ENCODE peak calls at places on chromosomes 5 and 9, in eight cellular contexts. One of them, this sample, is unnamed.

GRCh38 chr9:16368425-16369087 is 501.9 kb downstream of the BNC2 start:
- DNase-seq in bronchial epithelial cell: peak; percentile 78
- DNase-seq in GM13976: no peak
- DNase-seq in astrocyte: peak; percentile 47
- DNase-seq in spleen: no peak
- DNase-seq in AG04449: no peak
- DNase-seq in tibial artery: no peak
- DNase-seq in kidney epithelial cell: no peak
- DNase-seq in this sample: no peak

GRCh38 chr5:177431317-177432142 is 5.1 kb downstream of the GRK6 start:
- DNase-seq in spleen: peak; percentile 99
- DNase-seq in tibial artery: no peak
- DNase-seq in GM13976: peak; percentile 75
- DNase-seq in AG04449: no peak
- DNase-seq in bronchial epithelial cell: no peak
- DNase-seq in kidney epithelial cell: no peak
- DNase-seq in astrocyte: no peak
- DNase-seq in this sample: peak; percentile 59

GRCh38 chr5:107248065-107248695 is 422.6 kb downstream of the EFNA5 start:
- DNase-seq in bronchial epithelial cell: peak; percentile 55
- DNase-seq in astrocyte: no peak
- DNase-seq in AG04449: no peak
- DNase-seq in spleen: no peak
- DNase-seq in kidney epithelial cell: no peak
- DNase-seq in GM13976: peak; percentile 40
- DNase-seq in tibial artery: peak; percentile 73
- DNase-seq in this sample: peak; percentile 32

GRCh38 chr9:129487658-129488483 is 133.0 kb downstream of the C9orf50 start:
- DNase-seq in bronchial epithelial cell: peak; percentile 75
- DNase-seq in GM13976: no peak
- DNase-seq in AG04449: no peak
- DNase-seq in kidney epithelial cell: no peak
- DNase-seq in tibial artery: peak; percentile 88
- DNase-seq in astrocyte: peak; percentile 55
- DNase-seq in spleen: peak; percentile 82
- DNase-seq in this sample: no peak

GRCh38 chr9:93132946-93133640 is 958 bp downstream of the NINJ1 start:
- DNase-seq in GM13976: no peak
- DNase-seq in kidney epithelial cell: no peak
- DNase-seq in tibial artery: peak; percentile 86
- DNase-seq in bronchial epithelial cell: no peak
- DNase-seq in AG04449: no peak
- DNase-seq in spleen: peak; percentile 86
- DNase-seq in astrocyte: no peak
- DNase-seq in this sample: no peak

GRCh38 chr5:56951131-56951945 is 585 bp downstream of the MIER3 start:
- DNase-seq in spleen: peak; percentile 86
- DNase-seq in GM13976: peak; percentile 70
- DNase-seq in astrocyte: no peak
- DNase-seq in bronchial epithelial cell: no peak
- DNase-seq in kidney epithelial cell: no peak
- DNase-seq in tibial artery: peak; percentile 68
- DNase-seq in AG04449: no peak
- DNase-seq in this sample: peak; percentile 42

GRCh38 chr9:125679597-125680189 is 27.3 kb downstream of the MAPKAP1 start:
- DNase-seq in spleen: no peak
- DNase-seq in astrocyte: no peak
- DNase-seq in AG04449: no peak
- DNase-seq in tibial artery: no peak
- DNase-seq in GM13976: no peak
- DNase-seq in bronchial epithelial cell: peak; percentile 65
- DNase-seq in kidney epithelial cell: no peak
- DNase-seq in this sample: no peak

GRCh38 chr5:1515311-1515920 is 8.3 kb downstream of the LPCAT1 start:
- DNase-seq in kidney epithelial cell: no peak
- DNase-seq in bronchial epithelial cell: no peak
- DNase-seq in AG04449: no peak
- DNase-seq in spleen: peak; percentile 81
- DNase-seq in GM13976: no peak
- DNase-seq in tibial artery: peak; percentile 40
- DNase-seq in astrocyte: no peak
- DNase-seq in this sample: no peak

GRCh38 chr9:126146254-126147145 is 180.1 kb upstream of the MVB12B start:
- DNase-seq in tibial artery: no peak
- DNase-seq in GM13976: peak; percentile 76
- DNase-seq in astrocyte: no peak
- DNase-seq in kidney epithelial cell: no peak
- DNase-seq in bronchial epithelial cell: peak; percentile 14
- DNase-seq in AG04449: no peak
- DNase-seq in spleen: peak; percentile 50
- DNase-seq in this sample: peak; percentile 73

GRCh38 chr9:126298319-126298801 is 28.3 kb upstream of the MVB12B start:
- DNase-seq in astrocyte: no peak
- DNase-seq in spleen: no peak
- DNase-seq in bronchial epithelial cell: no peak
- DNase-seq in GM13976: no peak
- DNase-seq in tibial artery: no peak
- DNase-seq in kidney epithelial cell: no peak
- DNase-seq in AG04449: no peak
- DNase-seq in this sample: no peak

GRCh38 chr9:21070171-21070571 is 7.6 kb downstream of the IFNB1 start:
- DNase-seq in spleen: no peak
- DNase-seq in AG04449: peak; percentile 90
- DNase-seq in bronchial epithelial cell: peak; percentile 90
- DNase-seq in tibial artery: peak; percentile 67
- DNase-seq in GM13976: no peak
- DNase-seq in astrocyte: peak; percentile 97
- DNase-seq in kidney epithelial cell: peak; percentile 88
- DNase-seq in this sample: no peak

GRCh38 chr5:13783731-13784130 is 160.8 kb downstream of the DNAH5 start:
- DNase-seq in AG04449: no peak
- DNase-seq in GM13976: no peak
- DNase-seq in kidney epithelial cell: no peak
- DNase-seq in bronchial epithelial cell: no peak
- DNase-seq in astrocyte: no peak
- DNase-seq in spleen: no peak
- DNase-seq in tibial artery: no peak
- DNase-seq in this sample: no peak

GRCh38 chr5:19902316-19902934 is 85.6 kb downstream of the CDH18 start:
- DNase-seq in kidney epithelial cell: no peak
- DNase-seq in tibial artery: no peak
- DNase-seq in GM13976: no peak
- DNase-seq in AG04449: no peak
- DNase-seq in astrocyte: no peak
- DNase-seq in bronchial epithelial cell: peak; percentile 30
- DNase-seq in spleen: no peak
- DNase-seq in this sample: no peak

GRCh38 chr5:126370796-126371718 is 52.2 kb upstream of the GRAMD2B start:
- DNase-seq in kidney epithelial cell: peak; percentile 75
- DNase-seq in GM13976: no peak
- DNase-seq in spleen: no peak
- DNase-seq in tibial artery: no peak
- DNase-seq in astrocyte: peak; percentile 71
- DNase-seq in bronchial epithelial cell: peak; percentile 86
- DNase-seq in AG04449: no peak
- DNase-seq in this sample: no peak

GRCh38 chr9:73023025-73023541 is 70.2 kb upstream of the ALDH1A1 start:
- DNase-seq in kidney epithelial cell: peak; percentile 29
- DNase-seq in AG04449: peak; percentile 9
- DNase-seq in bronchial epithelial cell: peak; percentile 71
- DNase-seq in tibial artery: peak; percentile 71
- DNase-seq in astrocyte: peak; percentile 50
- DNase-seq in spleen: no peak
- DNase-seq in GM13976: no peak
- DNase-seq in this sample: peak; percentile 14

GRCh38 chr5:40224421-40224820 is 455.3 kb upstream of the PTGER4 start:
- DNase-seq in bronchial epithelial cell: peak; percentile 44
- DNase-seq in GM13976: no peak
- DNase-seq in astrocyte: peak; percentile 42
- DNase-seq in AG04449: no peak
- DNase-seq in tibial artery: no peak
- DNase-seq in kidney epithelial cell: peak; percentile 29
- DNase-seq in spleen: no peak
- DNase-seq in this sample: no peak

GRCh38 chr5:173689171-173689676 is 72.8 kb upstream of the BOD1 start:
- DNase-seq in GM13976: no peak
- DNase-seq in kidney epithelial cell: peak; percentile 70
- DNase-seq in AG04449: no peak
- DNase-seq in spleen: no peak
- DNase-seq in bronchial epithelial cell: no peak
- DNase-seq in tibial artery: no peak
- DNase-seq in astrocyte: no peak
- DNase-seq in this sample: no peak

GRCh38 chr9:126722922-126723806 is 81.7 kb upstream of the ZBTB43 start:
- DNase-seq in kidney epithelial cell: no peak
- DNase-seq in spleen: peak; percentile 94
- DNase-seq in GM13976: peak; percentile 86
- DNase-seq in AG04449: no peak
- DNase-seq in bronchial epithelial cell: peak; percentile 27
- DNase-seq in tibial artery: no peak
- DNase-seq in astrocyte: no peak
- DNase-seq in this sample: peak; percentile 80

GRCh38 chr5:73789851-73790281 is 163.9 kb downstream of the ARHGEF28 start:
- DNase-seq in astrocyte: peak; percentile 14
- DNase-seq in AG04449: no peak
- DNase-seq in bronchial epithelial cell: no peak
- DNase-seq in kidney epithelial cell: no peak
- DNase-seq in GM13976: no peak
- DNase-seq in spleen: no peak
- DNase-seq in tibial artery: no peak
- DNase-seq in this sample: no peak

GRCh38 chr5:73796164-73797141 is 170.5 kb downstream of the ARHGEF28 start:
- DNase-seq in astrocyte: peak; percentile 97
- DNase-seq in AG04449: peak; percentile 94
- DNase-seq in kidney epithelial cell: peak; percentile 93
- DNase-seq in bronchial epithelial cell: peak; percentile 96
- DNase-seq in GM13976: peak; percentile 18
- DNase-seq in tibial artery: no peak
- DNase-seq in spleen: no peak
- DNase-seq in this sample: peak; percentile 26

GRCh38 chr5:73793911-73794310 is 167.9 kb downstream of the ARHGEF28 start:
- DNase-seq in astrocyte: peak; percentile 78
- DNase-seq in GM13976: no peak
- DNase-seq in tibial artery: no peak
- DNase-seq in spleen: no peak
- DNase-seq in bronchial epithelial cell: no peak
- DNase-seq in AG04449: no peak
- DNase-seq in kidney epithelial cell: no peak
- DNase-seq in this sample: no peak

GRCh38 chr5:73791389-73791788 is 165.4 kb downstream of the ARHGEF28 start:
- DNase-seq in kidney epithelial cell: no peak
- DNase-seq in spleen: no peak
- DNase-seq in astrocyte: no peak
- DNase-seq in tibial artery: no peak
- DNase-seq in GM13976: no peak
- DNase-seq in AG04449: no peak
- DNase-seq in bronchial epithelial cell: no peak
- DNase-seq in this sample: no peak

GRCh38 chr5:73792687-73793320 is 166.8 kb downstream of the ARHGEF28 start:
- DNase-seq in tibial artery: peak; percentile 77
- DNase-seq in spleen: peak; percentile 79
- DNase-seq in GM13976: peak; percentile 57
- DNase-seq in kidney epithelial cell: no peak
- DNase-seq in bronchial epithelial cell: peak; percentile 71
- DNase-seq in astrocyte: peak; percentile 42
- DNase-seq in AG04449: no peak
- DNase-seq in this sample: peak; percentile 56
- TF ChIP-seq CTCF in tibial artery: peak; percentile 97
- TF ChIP-seq CTCF in spleen: peak; percentile 89
- TF ChIP-seq CTCF in GM13976: peak; percentile 91
- TF ChIP-seq CTCF in kidney epithelial cell: peak; percentile 97
- TF ChIP-seq CTCF in bronchial epithelial cell: peak; percentile 85
- TF ChIP-seq CTCF in astrocyte: peak; percentile 100
- TF ChIP-seq CTCF in AG04449: peak; percentile 89
- TF ChIP-seq CTCF in this sample: peak; percentile 93

GRCh38 chr9:1217076-1217475 is 166.9 kb downstream of the DMRT2 start:
- DNase-seq in spleen: no peak
- DNase-seq in astrocyte: no peak
- DNase-seq in bronchial epithelial cell: peak; percentile 37
- DNase-seq in tibial artery: no peak
- DNase-seq in kidney epithelial cell: no peak
- DNase-seq in GM13976: no peak
- DNase-seq in AG04449: no peak
- DNase-seq in this sample: no peak
- TF ChIP-seq CTCF in spleen: no peak
- TF ChIP-seq CTCF in astrocyte: no peak
- TF ChIP-seq CTCF in bronchial epithelial cell: no peak
- TF ChIP-seq CTCF in tibial artery: no peak
- TF ChIP-seq CTCF in kidney epithelial cell: no peak
- TF ChIP-seq CTCF in GM13976: no peak
- TF ChIP-seq CTCF in AG04449: no peak
- TF ChIP-seq CTCF in this sample: no peak

DNA sequence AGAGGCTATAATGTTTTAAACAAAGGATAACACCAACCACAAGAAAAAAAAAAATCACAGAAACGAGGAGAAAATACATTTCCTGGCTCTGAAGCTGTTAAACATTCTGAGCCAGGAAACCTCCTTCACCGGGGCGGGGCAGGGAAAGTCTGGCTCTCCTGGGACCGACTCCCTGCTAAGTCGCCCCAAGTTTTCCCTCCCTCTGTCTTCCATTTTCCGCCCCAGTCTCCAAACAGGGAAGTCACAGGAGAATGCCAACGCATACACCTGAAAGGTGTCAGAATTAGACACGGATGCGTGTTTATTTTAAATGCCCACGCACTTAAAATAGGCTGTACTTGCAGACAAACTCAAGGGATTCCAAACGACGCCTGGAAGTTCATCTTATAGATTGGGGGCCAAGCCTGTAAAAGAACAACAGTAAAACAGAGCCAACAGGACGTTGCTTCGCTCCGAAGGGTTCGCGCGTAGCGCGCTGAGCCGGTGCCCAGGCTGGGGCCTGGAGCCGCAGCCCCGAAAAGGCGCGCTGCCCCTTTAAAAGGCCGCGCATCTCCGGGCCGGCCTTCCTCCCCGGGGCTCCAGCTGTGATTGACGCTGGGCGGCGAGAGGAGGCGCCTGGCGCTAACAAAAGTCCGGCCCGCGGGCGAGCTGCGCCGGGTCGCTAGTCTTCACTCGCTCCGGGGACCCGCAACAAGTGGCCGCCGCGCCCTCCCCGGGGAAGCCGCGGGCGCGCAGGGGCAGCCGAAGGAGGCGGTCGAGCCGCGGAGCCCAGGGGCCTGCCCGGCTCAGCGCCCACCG is at the start of gene FBXL7:
- DNase-seq in bronchial epithelial cell: peak; percentile 52
- DNase-seq in spleen: peak; percentile 85
- DNase-seq in GM13976: peak; percentile 39
- DNase-seq in kidney epithelial cell: peak; percentile 26
- DNase-seq in tibial artery: peak; percentile 90
- DNase-seq in astrocyte: peak; percentile 60
- DNase-seq in AG04449: no peak
- DNase-seq in this sample: peak; percentile 13
- TF ChIP-seq CTCF in bronchial epithelial cell: peak; percentile 30
- TF ChIP-seq CTCF in spleen: peak; percentile 36
- TF ChIP-seq CTCF in GM13976: no peak
- TF ChIP-seq CTCF in kidney epithelial cell: peak; percentile 27
- TF ChIP-seq CTCF in tibial artery: peak; percentile 30
- TF ChIP-seq CTCF in astrocyte: no peak
- TF ChIP-seq CTCF in AG04449: peak; percentile 57
- TF ChIP-seq CTCF in this sample: no peak

GRCh38 chr5:61009907-61010306 is 64.9 kb downstream of the NDUFAF2 start:
- DNase-seq in bronchial epithelial cell: no peak
- DNase-seq in kidney epithelial cell: no peak
- DNase-seq in AG04449: no peak
- DNase-seq in astrocyte: no peak
- DNase-seq in tibial artery: no peak
- DNase-seq in spleen: no peak
- DNase-seq in GM13976: no peak
- DNase-seq in this sample: no peak

GRCh38 chr5:61010759-61011460 is 65.9 kb downstream of the NDUFAF2 start:
- DNase-seq in kidney epithelial cell: no peak
- DNase-seq in spleen: no peak
- DNase-seq in GM13976: no peak
- DNase-seq in astrocyte: no peak
- DNase-seq in tibial artery: no peak
- DNase-seq in AG04449: no peak
- DNase-seq in bronchial epithelial cell: peak; percentile 12
- DNase-seq in this sample: no peak
- TF ChIP-seq CTCF in kidney epithelial cell: peak; percentile 6
- TF ChIP-seq CTCF in spleen: no peak
- TF ChIP-seq CTCF in GM13976: no peak
- TF ChIP-seq CTCF in astrocyte: peak; percentile 22
- TF ChIP-seq CTCF in tibial artery: no peak
- TF ChIP-seq CTCF in AG04449: peak; percentile 44
- TF ChIP-seq CTCF in bronchial epithelial cell: peak; percentile 13
- TF ChIP-seq CTCF in this sample: no peak